ENCODE peak calls at places on chromosome X, in ten cellular contexts. R is AG09309; Y is endothelial cell of umbilical vein; B is kidney; Z is right lobe of liver; X is CD8-positive, alpha-beta memory T cell; G is H1; M is CD4-positive, CD25-positive, alpha-beta regulatory T cell; U is SK-N-SH; P is foreskin fibroblast. Q is an unnamed sample.

GRCh38 chrX:25144043-25144940 is 128.5 kb upstream of the ARX start:
- DNase-seq in G (no peak), Y (peak; percentile 43), M (peak; percentile 8), U (peak; percentile 51), X (peak; percentile 10), P (peak; percentile 73), Z (no peak), B (peak; percentile 68), R (peak; percentile 20), Q (peak; percentile 45)

GRCh38 chrX:38095971-38096529 is 89.7 kb downstream of the SYTL5 start:
- DNase-seq in Z (no peak), Y (peak; percentile 63), U (no peak), R (no peak), M (no peak), X (no peak), G (no peak), P (peak; percentile 13), B (no peak), Q (no peak)

GRCh38 chrX:129511689-129512088 is 11.6 kb downstream of the SMARCA1 start:
- DNase-seq in P (no peak), B (no peak), Z (no peak), M (no peak), G (no peak), X (no peak), Y (no peak), U (no peak), R (no peak), Q (no peak)

GRCh38 chrX:100864967-100865366 is 9.2 kb downstream of the NOX1 start:
- DNase-seq in Y (peak; percentile 69), M (no peak), R (no peak), U (no peak), P (peak; percentile 75), X (no peak), G (no peak), Z (no peak), B (no peak), Q (no peak)

GRCh38 chrX:136764206-136764605 is 16.5 kb downstream of the ARHGEF6 start:
- DNase-seq in P (no peak), Z (no peak), Y (no peak), R (no peak), U (no peak), M (no peak), B (no peak), G (no peak), X (no peak), Q (no peak)

GRCh38 chrX:47563801-47564315 is 2.9 kb downstream of the ARAF start:
- DNase-seq in R (peak; percentile 31), U (no peak), Y (no peak), P (no peak), G (no peak), X (no peak), M (no peak), B (no peak), Z (no peak), Q (no peak)

GRCh38 chrX:15143050-15143824 is 126.6 kb downstream of the ASB9 start:
- DNase-seq in Z (peak; percentile 49), M (peak; percentile 17), U (peak; percentile 45), Y (peak; percentile 18), P (peak; percentile 57), X (peak; percentile 22), B (no peak), R (no peak), G (no peak), Q (peak; percentile 36)

GRCh38 chrX:103376118-103376978 is at the start of gene BEX3:
- DNase-seq in U (peak; percentile 85), X (no peak), M (peak; percentile 21), B (peak; percentile 85), P (peak; percentile 78), R (no peak), Y (peak; percentile 55), G (peak; percentile 56), Z (peak; percentile 69), Q (peak; percentile 46)

GRCh38 chrX:70592091-70592490 is 147.5 kb downstream of the DLG3 start:
- DNase-seq in P (peak; percentile 27), B (no peak), R (peak; percentile 27), Y (peak; percentile 1), X (no peak), M (no peak), G (no peak), U (no peak), Z (no peak), Q (no peak)

GRCh38 chrX:40971736-40972135 is 113.5 kb upstream of the USP9X start:
- DNase-seq in B (no peak), Z (no peak), P (no peak), U (no peak), M (no peak), Y (no peak), G (no peak), X (no peak), R (no peak), Q (no peak)

GRCh38 chrX:2584659-2585470 is 84.1 kb upstream of the DHRSX start:
- DNase-seq in R (no peak), U (no peak), X (no peak), P (no peak), Y (no peak), M (no peak), Z (no peak), B (no peak), G (no peak), Q (no peak)

GRCh38 chrX:56746996-56747395 is 18.0 kb downstream of the NBDY start:
- DNase-seq in B (no peak), Z (no peak), M (no peak), Y (no peak), R (no peak), U (no peak), G (no peak), P (no peak), X (no peak), Q (no peak)

GRCh38 chrX:136468391-136469103 is 19.2 kb upstream of the BRS3 start:
- DNase-seq in Y (no peak), M (no peak), U (no peak), G (no peak), R (no peak), B (no peak), X (no peak), Z (no peak), P (no peak), Q (no peak)

GRCh38 chrX:109830157-109830703 is 97.2 kb upstream of the ACSL4 start:
- DNase-seq in R (no peak), B (no peak), X (no peak), Z (no peak), P (no peak), Y (no peak), U (no peak), M (no peak), G (no peak), Q (no peak)
- H3K4me3 ChIP-seq in R (no peak overlapping the region), B (no peak overlapping the region), X (no peak overlapping the region), Z (no peak overlapping the region), P (no peak overlapping the region), Y (no peak overlapping the region), U (no peak overlapping the region), M (no peak overlapping the region), G (no peak overlapping the region), Q (no peak overlapping the region)

GRCh38 chrX:125205084-125205917 is 114.4 kb upstream of the TEX13C start:
- DNase-seq in Z (peak; percentile 76), M (no peak), B (peak; percentile 85), U (peak; percentile 33), G (no peak), R (no peak), P (peak; percentile 0), X (no peak), Y (no peak), Q (peak; percentile 34)
- H3K4me3 ChIP-seq in Z (peak overlapping the region; percentile 37), M (no peak overlapping the region), B (peak overlapping the region; percentile 65), U (peak overlapping the region; percentile 17), G (peak overlapping the region; percentile 76), R (peak overlapping the region; percentile 19), P (no peak overlapping the region), X (no peak overlapping the region), Y (no peak overlapping the region), Q (no peak overlapping the region)

DNA sequence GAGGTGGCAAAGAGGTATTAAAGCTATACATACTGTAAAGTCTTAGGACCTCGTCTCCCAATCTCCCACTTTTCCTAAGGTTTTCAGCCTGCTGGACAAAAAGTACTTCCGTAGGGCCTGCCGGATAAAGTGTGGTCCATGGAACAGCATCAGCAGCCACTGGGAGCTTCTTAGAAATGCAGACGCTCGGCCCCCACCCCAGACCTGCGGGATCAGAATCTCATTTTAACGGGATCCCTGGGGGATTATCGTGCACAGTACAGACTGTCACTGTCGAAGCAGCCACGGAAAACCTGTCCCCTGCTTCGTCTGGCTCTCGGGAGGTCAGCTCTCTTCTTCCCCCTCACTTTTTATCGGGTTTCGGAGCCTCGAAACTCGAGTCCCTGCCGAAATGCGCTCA is 802 bp downstream of the ADGRG2 start:
- DNase-seq in Y (no peak), X (no peak), P (no peak), M (no peak), U (no peak), Z (no peak), R (no peak), G (no peak), B (no peak), Q (no peak)
- H3K4me3 ChIP-seq in Y (no peak overlapping the region), X (no peak overlapping the region), P (no peak overlapping the region), M (no peak overlapping the region), U (peak overlapping the region; percentile 34), Z (peak overlapping the region; percentile 39), R (no peak overlapping the region), G (peak overlapping the region; percentile 76), B (no peak overlapping the region), Q (no peak overlapping the region)

DNA sequence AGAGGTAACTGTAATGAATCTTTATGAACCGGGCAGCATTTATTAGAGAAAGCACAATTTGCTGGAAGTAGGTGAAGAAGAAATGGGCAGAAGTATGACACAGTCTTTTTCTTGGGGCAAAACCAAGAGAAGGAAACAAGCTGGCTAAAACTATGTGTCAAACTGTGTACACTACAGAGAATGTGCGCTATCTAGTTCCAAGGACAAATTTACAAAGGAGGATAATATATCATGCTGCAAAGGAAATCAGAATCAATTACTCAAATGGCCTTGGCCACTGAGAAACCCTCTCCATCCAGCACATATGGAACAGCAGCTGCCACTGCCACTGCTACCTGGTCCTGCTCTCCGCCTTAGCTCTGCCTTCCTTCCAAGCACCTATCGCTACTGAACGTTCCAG is 17.1 kb upstream of the MECP2 start:
- DNase-seq in U (no peak), R (no peak), P (no peak), X (no peak), G (no peak), Y (no peak), B (no peak), M (no peak), Z (no peak), Q (no peak)
- H3K4me3 ChIP-seq in U (no peak overlapping the region), R (no peak overlapping the region), P (no peak overlapping the region), X (no peak overlapping the region), G (no peak overlapping the region), Y (no peak overlapping the region), B (no peak overlapping the region), M (no peak overlapping the region), Z (no peak overlapping the region), Q (no peak overlapping the region)

DNA sequence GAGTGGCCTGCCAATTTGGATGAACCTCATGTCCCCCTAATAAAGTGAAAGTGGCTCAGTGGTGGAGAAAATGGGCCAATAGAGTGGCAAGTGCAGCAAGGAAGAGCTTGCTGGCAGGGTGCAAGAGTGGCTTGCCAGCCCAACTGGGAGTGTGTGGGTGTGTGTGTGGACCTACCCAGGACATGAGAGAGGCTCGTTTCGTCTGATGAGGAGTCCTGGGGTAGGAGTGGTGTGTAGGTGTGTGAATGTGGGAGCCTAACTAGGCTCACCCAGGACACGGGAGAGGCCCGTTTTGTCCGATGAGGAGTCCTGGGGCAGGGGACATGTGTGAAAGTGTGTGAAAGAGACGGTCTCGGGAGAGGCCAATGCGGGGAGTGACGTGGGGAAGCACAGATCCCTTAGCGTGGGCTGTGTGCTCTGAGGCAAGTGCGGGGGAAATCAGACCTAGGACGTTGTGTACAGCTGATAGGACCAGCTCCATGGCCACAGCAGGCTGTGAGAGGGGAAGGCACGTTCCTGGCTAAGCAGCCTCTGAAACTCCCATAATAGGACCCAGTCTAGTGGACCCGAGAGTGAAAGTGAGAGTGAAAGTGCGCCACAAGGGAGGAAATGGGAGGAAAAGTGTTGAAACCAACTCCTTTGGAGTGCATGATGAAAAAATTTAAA is 5.3 kb downstream of the GAGE10 start:
- DNase-seq in X (peak; percentile 1), G (no peak), R (no peak), M (no peak), P (peak; percentile 36), Z (no peak), U (no peak), B (no peak), Y (peak; percentile 2), Q (no peak)
- H3K4me3 ChIP-seq in X (peak overlapping the region; percentile 67), G (no peak overlapping the region), R (peak overlapping the region; percentile 25), M (peak overlapping the region; percentile 83), P (peak overlapping the region; percentile 43), Z (peak overlapping the region; percentile 23), U (peak overlapping the region; percentile 9), B (peak overlapping the region; percentile 48), Y (no peak overlapping the region), Q (no peak overlapping the region)